ENCODE peak calls at places on chromosomes 6 and 20, in eight cellular contexts. R is pancreas; E is left lung; X is adipocyte; O is effector memory CD4-positive, alpha-beta T cell; W is vagina; S is fibroblast of lung; Y is mesendoderm. A is an unnamed sample.

GRCh38 chr6:107727096-107727757 is 96.9 kb downstream of the SCML4 start:
- DNase-seq in R (no peak), E (no peak), X (no peak), O (no peak), W (peak; percentile 58), S (no peak), Y (no peak), A (no peak)

GRCh38 chr6:33905081-33905609 is 101.3 kb upstream of the MLN start:
- DNase-seq in R (no peak), E (no peak), X (no peak), O (peak; percentile 44), W (no peak), S (no peak), Y (no peak), A (no peak)

GRCh38 chr20:47502801-47503239 is 1.1 kb downstream of the NCOA3 start:
- DNase-seq in R (no peak), E (no peak), X (peak; percentile 79), O (no peak), W (no peak), S (peak; percentile 54), Y (peak; percentile 54), A (peak; percentile 37)

GRCh38 chr20:40997116-40997515 is 31.5 kb upstream of the TOP1 start:
- DNase-seq in R (no peak), E (no peak), X (no peak), O (no peak), W (peak; percentile 34), S (no peak), Y (peak; percentile 95), A (no peak)

GRCh38 chr20:32737371-32738223 is 5.7 kb downstream of the COMMD7 start:
- DNase-seq in R (no peak), E (no peak), X (peak; percentile 31), O (no peak), W (no peak), S (peak; percentile 56), Y (no peak), A (no peak)

GRCh38 chr20:48489046-48489463 is 338.7 kb downstream of the PREX1 start:
- DNase-seq in R (no peak), E (no peak), X (no peak), O (no peak), W (peak; percentile 79), S (no peak), Y (no peak), A (no peak)

GRCh38 chr6:157614026-157614484 is 209.0 kb upstream of the SNX9 start:
- DNase-seq in R (no peak), E (no peak), X (no peak), O (no peak), W (no peak), S (peak; percentile 83), Y (no peak), A (no peak)

GRCh38 chr20:31712112-31712553 is 10.5 kb downstream of the BCL2L1 start:
- DNase-seq in R (peak; percentile 53), E (no peak), X (peak; percentile 9), O (no peak), W (no peak), S (no peak), Y (no peak), A (peak; percentile 60)

GRCh38 chr20:38165966-38166706 is 1.1 kb upstream of the TGM2 start:
- DNase-seq in R (no peak), E (no peak), X (peak; percentile 56), O (no peak), W (no peak), S (no peak), Y (no peak), A (no peak)
- H3K4me1 ChIP-seq in R (no peaks in the 10 kb centered on the region), E (peaks cover 15% of the 10 kb centered on the region), X (peaks cover 24% of the 10 kb centered on the region), O (peaks cover 5% of the 10 kb centered on the region), W (peaks cover 64% of the 10 kb centered on the region), S (peaks cover 44% of the 10 kb centered on the region), Y (no peaks in the 10 kb centered on the region), A (peaks cover 54% of the 10 kb centered on the region)

GRCh38 chr6:35041086-35041855 is 99.9 kb downstream of the TCP11 start:
- DNase-seq in R (no peak), E (no peak), X (no peak), O (no peak), W (no peak), S (no peak), Y (no peak), A (no peak)

GRCh38 chr6:35042451-35042850 is 98.7 kb downstream of the TCP11 start:
- DNase-seq in R (no peak), E (no peak), X (no peak), O (no peak), W (no peak), S (no peak), Y (no peak), A (no peak)

GRCh38 chr6:35038076-35038475 is 103.1 kb downstream of the TCP11 start:
- DNase-seq in R (no peak), E (no peak), X (peak; percentile 46), O (no peak), W (no peak), S (no peak), Y (peak; percentile 72), A (no peak)

GRCh38 chr6:35042041-35042440 is 99.1 kb downstream of the TCP11 start:
- DNase-seq in R (no peak), E (no peak), X (no peak), O (no peak), W (no peak), S (no peak), Y (no peak), A (no peak)

DNA sequence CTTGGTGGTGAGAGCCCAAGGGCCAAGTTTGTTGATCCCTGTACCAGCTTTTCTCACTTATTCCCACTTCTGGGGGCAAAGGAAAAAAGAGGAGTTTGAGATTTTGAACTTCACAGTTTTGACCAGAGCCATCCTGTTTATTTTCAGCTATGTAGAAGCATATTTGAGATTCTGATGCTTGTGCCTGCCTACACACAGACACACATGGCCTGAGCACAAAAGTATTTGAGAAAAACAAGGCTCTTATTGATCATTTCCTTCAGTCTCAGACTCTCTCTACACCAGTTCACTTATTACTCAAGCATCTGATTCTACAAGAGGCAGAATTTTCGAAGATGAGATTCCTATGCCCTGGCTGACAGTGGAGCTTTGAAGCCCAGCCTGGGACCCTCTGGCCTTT is 100.7 kb downstream of the TCP11 start:
- DNase-seq in R (no peak), E (no peak), X (no peak), O (no peak), W (no peak), S (no peak), Y (no peak), A (no peak)
- H3K4me1 ChIP-seq in R (peaks cover 22% of the 10 kb centered on the region), E (peaks cover 37% of the 10 kb centered on the region), X (peaks cover 48% of the 10 kb centered on the region), O (no peaks in the 10 kb centered on the region), W (peaks cover 44% of the 10 kb centered on the region), S (no peaks in the 10 kb centered on the region), Y (peaks cover 26% of the 10 kb centered on the region), A (peaks cover 12% of the 10 kb centered on the region)

GRCh38 chr6:75421316-75422023 is 72.1 kb downstream of the FILIP1 start:
- DNase-seq in R (no peak), E (no peak), X (no peak), O (no peak), W (no peak), S (no peak), Y (no peak), A (no peak)
- H3K4me1 ChIP-seq in R (no peaks in the 10 kb centered on the region), E (no peaks in the 10 kb centered on the region), X (peaks cover 21% of the 10 kb centered on the region), O (no peaks in the 10 kb centered on the region), W (no peaks in the 10 kb centered on the region), S (peaks cover 7% of the 10 kb centered on the region), Y (no peaks in the 10 kb centered on the region), A (peaks cover 4% of the 10 kb centered on the region)

GRCh38 chr6:41530476-41530875 is 15.7 kb upstream of the FOXP4 start:
- DNase-seq in R (no peak), E (no peak), X (no peak), O (no peak), W (no peak), S (no peak), Y (no peak), A (no peak)
- H3K4me1 ChIP-seq in R (peaks cover 4% of the 10 kb centered on the region), E (no peaks in the 10 kb centered on the region), X (peaks cover 14% of the 10 kb centered on the region), O (peaks cover 24% of the 10 kb centered on the region), W (peaks cover 21% of the 10 kb centered on the region), S (no peaks in the 10 kb centered on the region), Y (peaks cover 3% of the 10 kb centered on the region), A (peaks cover 43% of the 10 kb centered on the region)

GRCh38 chr20:4509825-4510522 is 211.7 kb upstream of the PRND start:
- DNase-seq in R (no peak), E (no peak), X (no peak), O (no peak), W (no peak), S (no peak), Y (no peak), A (no peak)
- H3K4me1 ChIP-seq in R (no peaks in the 10 kb centered on the region), E (no peaks in the 10 kb centered on the region), X (peaks cover 23% of the 10 kb centered on the region), O (no peaks in the 10 kb centered on the region), W (no peaks in the 10 kb centered on the region), S (peaks cover 13% of the 10 kb centered on the region), Y (no peaks in the 10 kb centered on the region), A (no peaks in the 10 kb centered on the region)

GRCh38 chr20:51457281-51457932 is 85.1 kb downstream of the NFATC2 start:
- DNase-seq in R (peak; percentile 28), E (no peak), X (peak; percentile 82), O (peak; percentile 7), W (no peak), S (peak; percentile 76), Y (no peak), A (peak; percentile 70)

GRCh38 chr20:51460163-51460562 is 82.4 kb downstream of the NFATC2 start:
- DNase-seq in R (no peak), E (no peak), X (no peak), O (no peak), W (no peak), S (no peak), Y (no peak), A (no peak)

GRCh38 chr20:51456511-51457280 is 85.8 kb downstream of the NFATC2 start:
- DNase-seq in R (peak; percentile 94), E (peak; percentile 94), X (peak; percentile 99), O (no peak), W (peak; percentile 95), S (peak; percentile 97), Y (peak; percentile 56), A (peak; percentile 93)

GRCh38 chr20:51460569-51461265 is 81.8 kb downstream of the NFATC2 start:
- DNase-seq in R (no peak), E (no peak), X (no peak), O (no peak), W (no peak), S (no peak), Y (no peak), A (no peak)

DNA sequence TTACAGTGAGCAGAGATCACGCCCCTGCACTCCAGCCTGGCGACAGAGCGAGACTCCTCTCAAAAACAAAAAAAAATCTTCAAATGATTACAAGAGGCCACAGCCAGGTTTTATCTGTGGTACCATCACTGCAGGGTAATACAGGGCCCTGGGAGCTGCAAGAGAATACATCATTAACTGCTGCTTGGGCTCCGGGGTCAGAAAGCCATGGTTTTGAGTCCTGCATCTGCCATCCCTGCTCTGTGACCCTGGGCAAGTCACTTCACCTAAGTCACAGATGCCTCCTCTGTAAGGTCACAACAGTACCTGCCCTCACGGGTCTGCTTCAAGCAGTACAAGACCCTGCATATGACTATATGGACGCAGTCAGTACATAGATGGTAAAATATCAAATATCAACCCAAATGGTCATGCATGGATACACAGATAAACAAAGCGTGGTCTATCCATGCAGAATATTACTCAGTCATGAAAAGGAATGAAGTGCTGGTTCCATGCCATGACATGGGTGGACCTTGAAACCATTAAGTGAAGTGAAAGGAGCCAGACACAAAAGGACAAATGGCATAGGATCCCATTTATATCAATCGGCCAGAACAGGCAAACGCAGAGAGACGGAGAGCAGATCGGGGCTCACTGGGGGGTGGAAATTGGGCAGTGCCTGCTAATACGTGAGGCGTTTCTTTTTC is 83.6 kb downstream of the NFATC2 start:
- DNase-seq in R (no peak), E (no peak), X (no peak), O (no peak), W (no peak), S (no peak), Y (no peak), A (no peak)
- H3K4me1 ChIP-seq in R (peaks cover 11% of the 10 kb centered on the region), E (peaks cover 6% of the 10 kb centered on the region), X (peaks cover 29% of the 10 kb centered on the region), O (no peaks in the 10 kb centered on the region), W (peaks cover 38% of the 10 kb centered on the region), S (peaks cover 10% of the 10 kb centered on the region), Y (no peaks in the 10 kb centered on the region), A (peaks cover 16% of the 10 kb centered on the region)

A was measured in hepatocyte.